ENCODE peak calls at places on chromosomes 2 and 18, in seven cellular contexts. E, S, R, J, H, C and D are unnamed samples.
A peak's percentile ranks its signal among the peaks of the same experiment; 100 is the strongest.

GRCh38 chr2:69032336-69032735 is 19.4 kb downstream of the ANTXR1 start:
- DNase-seq in E (no peak), S (no peak), R (peak; percentile 36), J (no peak), H (no peak), C (no peak), D (no peak)

GRCh38 chr2:30233142-30233961 is 2.0 kb downstream of the LBH start:
- DNase-seq in E (no peak), S (no peak), R (no peak), J (no peak), H (no peak), C (no peak), D (no peak)

GRCh38 chr2:46876741-46877384 is 38.7 kb downstream of the MCFD2 start:
- DNase-seq in E (peak; percentile 50), S (peak; percentile 46), R (peak; percentile 88), J (peak; percentile 87), H (peak; percentile 49), C (peak; percentile 41), D (no peak)

GRCh38 chr2:7118606-7119503 is 201.6 kb downstream of the RNF144A start:
- DNase-seq in E (no peak), S (peak; percentile 16), R (peak; percentile 13), J (peak; percentile 18), H (peak; percentile 31), C (peak; percentile 24), D (no peak)

GRCh38 chr2:15640784-15641183 is 49.1 kb downstream of the DDX1 start:
- DNase-seq in E (no peak), S (no peak), R (no peak), J (no peak), H (no peak), C (no peak), D (no peak)

GRCh38 chr2:47174731-47175361 is 19.7 kb upstream of the STPG4 start:
- DNase-seq in E (no peak), S (peak; percentile 57), R (peak; percentile 62), J (peak; percentile 67), H (peak; percentile 76), C (peak; percentile 25), D (no peak)

GRCh38 chr18:24181806-24182205 is 42.9 kb downstream of the CABYR start:
- DNase-seq in E (no peak), S (no peak), R (no peak), J (no peak), H (no peak), C (no peak), D (no peak)

GRCh38 chr2:141766225-141766624 is 364.6 kb downstream of the LRP1B start:
- DNase-seq in E (no peak), S (no peak), R (no peak), J (no peak), H (peak; percentile 23), C (peak; percentile 8), D (no peak)

GRCh38 chr2:41061371-41061770 is 609.5 kb upstream of the SLC8A1 start:
- DNase-seq in E (no peak), S (no peak), R (peak; percentile 16), J (no peak), H (no peak), C (no peak), D (no peak)

GRCh38 chr2:231563378-231563961 is 29.2 kb upstream of the TEX44 start:
- DNase-seq in E (peak; percentile 53), S (peak; percentile 81), R (peak; percentile 57), J (peak; percentile 70), H (no peak), C (peak; percentile 65), D (no peak)

GRCh38 chr2:62467475-62468321 is 38.3 kb downstream of the TMEM17 start:
- DNase-seq in E (no peak), S (no peak), R (no peak), J (no peak), H (no peak), C (peak; percentile 54), D (no peak)